ENCODE peak calls at places on chromosomes 2 and 18, in six cellular contexts. Y, G, Q, T, C and W are unnamed samples.

GRCh38 chr18:62037989-62038778 is 145.4 kb upstream of the RNF152 start:
- DNase-seq in Y (no peak), G (no peak), T (peak), Q (no peak), C (no peak), W (peak)

GRCh38 chr2:88159955-88160415 is 10.2 kb upstream of the THNSL2 start:
- DNase-seq in Q (peak), Y (peak), C (peak), G (peak), T (peak), W (peak)

GRCh38 chr2:109213646-109214417 is 84.8 kb downstream of the SH3RF3 start:
- DNase-seq in Y (no peak), C (peak), G (no peak), Q (no peak), T (peak), W (peak)

GRCh38 chr2:148876589-148877402 is 1.8 kb downstream of the KIF5C start:
- DNase-seq in C (no peak), Q (peak), G (peak), T (no peak), Y (peak), W (no peak)

GRCh38 chr2:123696799-123697410 is 328.2 kb upstream of the CNTNAP5 start:
- DNase-seq in G (no peak), Y (no peak), C (no peak), Q (peak), T (no peak), W (no peak)

GRCh38 chr2:20953146-20953824 is 90.6 kb downstream of the APOB start:
- DNase-seq in C (no peak), G (no peak), T (no peak), Q (no peak), Y (no peak), W (no peak)

GRCh38 chr2:234768608-234769196 is 183.1 kb upstream of the SH3BP4 start:
- DNase-seq in T (no peak), G (no peak), Y (no peak), C (peak), Q (no peak), W (peak)

GRCh38 chr18:50711401-50711800 is 108.4 kb downstream of the MRO start:
- DNase-seq in G (no peak), Q (no peak), C (no peak), Y (no peak), T (no peak), W (no peak)

GRCh38 chr18:3793545-3793944 is 343.6 kb downstream of the TGIF1 start:
- DNase-seq in G (no peak), T (peak), Y (no peak), Q (no peak), C (no peak), W (peak)

GRCh38 chr2:158975271-158975921 is 7.0 kb downstream of the TANC1 start:
- DNase-seq in C (no peak), Y (no peak), Q (no peak), T (no peak), G (no peak), W (no peak)

GRCh38 chr2:85797959-85798358 is 44.2 kb downstream of the ATOH8 start:
- DNase-seq in Y (no peak), T (peak), G (no peak), Q (peak), C (peak), W (peak)

GRCh38 chr2:44237221-44237620 is 38.1 kb upstream of the SLC3A1 start:
- DNase-seq in Y (no peak), G (no peak), C (no peak), T (no peak), Q (no peak), W (no peak)

GRCh38 chr2:227466887-227467285 is 5.1 kb upstream of the AGFG1 start:
- DNase-seq in Y (no peak), T (no peak), C (no peak), G (no peak), Q (no peak), W (no peak)
- H2BK5ac ChIP-seq in Y (no peak), T (peak), C (peak), G (no peak), Q (peak), W (peak)

DNA sequence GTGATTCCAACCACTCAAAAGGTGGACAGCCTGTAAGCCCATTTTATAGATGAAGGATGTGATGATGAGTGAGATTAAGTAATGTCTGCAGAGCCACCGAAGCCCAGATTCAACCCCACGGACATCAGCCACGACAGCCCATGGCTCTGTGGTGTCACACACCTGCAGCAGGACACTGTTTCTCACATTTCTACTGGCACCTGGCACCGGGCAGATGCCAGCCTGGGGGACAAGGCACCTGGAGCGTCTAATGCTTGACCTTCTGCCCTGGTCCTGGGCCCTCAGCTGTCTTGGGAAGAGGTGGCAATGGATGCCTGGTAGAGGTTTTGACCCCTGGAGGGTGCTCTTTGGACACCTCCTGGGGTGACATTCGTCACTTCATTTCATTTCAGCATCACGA is 176.3 kb downstream of the ANAPC1 start:
- DNase-seq in Y (no peak), T (no peak), C (no peak), G (no peak), Q (no peak), W (no peak)
- H2BK5ac ChIP-seq in Y (no peak), T (peak), C (no peak), G (no peak), Q (no peak), W (no peak)

DNA sequence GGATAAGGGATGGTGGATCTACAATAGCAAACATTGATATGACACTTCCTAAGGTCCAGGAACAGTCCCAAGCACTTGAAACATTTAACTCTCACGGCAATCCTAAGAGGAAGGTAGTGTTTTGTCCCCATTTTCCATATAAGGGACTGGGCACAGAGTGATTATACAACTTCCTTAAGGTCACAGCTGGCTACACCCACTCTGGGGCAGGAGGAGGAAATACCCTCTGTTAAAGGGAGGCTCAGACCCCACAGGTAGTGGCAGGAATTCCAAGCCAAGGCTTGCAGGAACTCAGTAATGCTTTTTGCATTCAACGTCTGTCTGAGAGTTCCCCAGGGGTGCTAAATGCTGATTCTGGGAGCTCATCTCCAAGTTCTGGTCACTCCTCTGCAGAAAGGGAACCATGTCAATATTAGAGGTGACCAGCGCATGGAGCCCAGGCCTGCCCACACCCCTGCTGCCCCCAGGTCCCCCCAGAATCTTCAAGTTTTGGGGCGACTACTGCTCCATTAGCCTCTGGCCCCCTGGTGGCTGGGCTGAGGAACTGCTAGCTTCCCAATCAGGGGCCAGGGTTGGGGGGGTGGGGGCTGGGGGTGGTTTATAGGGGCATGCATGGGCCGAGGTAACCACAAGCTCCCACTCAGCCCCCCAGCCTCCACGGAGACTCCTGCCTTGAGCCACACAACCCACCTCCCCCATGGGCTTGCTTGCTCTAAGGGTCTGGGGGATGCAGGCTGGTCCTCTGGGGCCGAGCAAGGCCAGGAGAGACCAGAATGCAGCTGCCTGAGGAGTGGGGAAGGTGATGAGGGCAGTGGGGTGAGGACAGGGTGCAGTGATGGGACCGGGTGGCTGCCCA is 11.1 kb downstream of the OBSL1 start:
- DNase-seq in G (no peak), Q (peak), Y (no peak), T (no peak), C (no peak), W (no peak)
- H2BK5ac ChIP-seq in G (no peak), Q (no peak), Y (no peak), T (no peak), C (no peak), W (no peak)

GRCh38 chr18:23291456-23292205 is 156.3 kb downstream of the CABLES1 start:
- DNase-seq in C (no peak), G (no peak), T (no peak), Y (no peak), Q (no peak), W (peak)
- H2BK5ac ChIP-seq in C (no peak), G (no peak), T (no peak), Y (no peak), Q (peak), W (peak)

GRCh38 chr18:58870621-58871020 is 5.9 kb downstream of the ZNF532 start:
- DNase-seq in T (no peak), Y (no peak), C (no peak), G (no peak), Q (no peak), W (no peak)

GRCh38 chr18:58867281-58867961 is 2.7 kb downstream of the ZNF532 start:
- DNase-seq in G (peak), C (no peak), Y (no peak), T (no peak), Q (peak), W (no peak)

GRCh38 chr18:58866261-58867232 is 1.9 kb downstream of the ZNF532 start:
- DNase-seq in Y (no peak), T (no peak), G (no peak), C (no peak), Q (no peak), W (no peak)

GRCh38 chr18:58870130-58870529 is 5.5 kb downstream of the ZNF532 start:
- DNase-seq in Y (no peak), Q (peak), C (no peak), T (no peak), G (no peak), W (peak)

DNA sequence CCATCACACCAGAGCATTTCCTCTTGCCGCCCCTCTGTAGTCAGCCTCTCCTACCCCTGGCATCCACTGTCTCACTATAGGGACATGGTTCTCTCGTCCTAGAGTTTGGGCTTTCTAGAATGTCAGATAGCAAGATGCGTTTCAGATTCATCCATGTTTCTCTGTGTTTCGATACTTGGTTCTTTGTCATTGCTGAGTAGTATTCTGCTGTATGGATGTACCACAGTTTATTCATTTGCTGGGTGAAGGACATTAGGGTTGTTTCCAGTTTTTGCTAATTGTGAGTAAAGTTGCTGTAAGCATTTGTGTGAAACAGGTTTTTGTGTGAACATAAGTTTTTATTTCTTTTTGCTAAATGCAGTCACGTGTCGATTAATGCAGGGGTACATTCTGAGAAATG is 3.8 kb downstream of the ZNF532 start:
- DNase-seq in T (no peak), Y (no peak), Q (no peak), G (no peak), C (no peak), W (no peak)
- H2BK5ac ChIP-seq in T (no peak), Y (no peak), Q (peak), G (no peak), C (no peak), W (no peak)